ENCODE peak calls at places on chromosomes 4 and X, in ten cellular contexts. A, N, D, I, X, Y, L, B, P and O are unnamed samples.
A peak's percentile ranks its signal among the peaks of the same experiment; 100 is the strongest.

GRCh38 chr4:123484291-123484926 is 87.8 kb downstream of the SPRY1 start:
- DNase-seq in N (no peak), P (no peak), Y (no peak), L (no peak), B (no peak), D (no peak), A (no peak), X (no peak), I (no peak), O (peak; percentile 56)

GRCh38 chr4:140163029-140163810 is 9.2 kb upstream of the MAML3 start:
- DNase-seq in Y (no peak), A (no peak), L (no peak), P (no peak), B (no peak), I (no peak), D (no peak), N (peak; percentile 69), X (no peak), O (no peak)

GRCh38 chr4:113683143-113683542 is 78.4 kb downstream of the CAMK2D start:
- DNase-seq in N (no peak), X (no peak), I (no peak), P (no peak), L (no peak), B (peak; percentile 45), Y (no peak), A (peak; percentile 58), D (no peak), O (peak; percentile 23)

GRCh38 chr4:109589119-109589518 is 29.1 kb downstream of the MCUB start:
- DNase-seq in L (no peak), D (no peak), P (no peak), B (no peak), X (no peak), N (no peak), I (no peak), A (no peak), Y (no peak), O (no peak)

GRCh38 chrX:117538441-117539418 is 577.9 kb downstream of the KLHL13 start:
- DNase-seq in L (no peak), N (no peak), B (no peak), D (peak; percentile 21), P (no peak), A (no peak), I (no peak), X (peak; percentile 72), Y (no peak), O (no peak)

GRCh38 chr4:39469429-39470077 is 10.7 kb downstream of the LIAS start:
- DNase-seq in X (peak; percentile 42), N (peak; percentile 69), D (peak; percentile 63), L (peak; percentile 41), P (peak; percentile 46), I (peak; percentile 45), Y (no peak), B (peak; percentile 54), A (no peak), O (peak; percentile 74)

GRCh38 chr4:121011138-121011537 is 61.2 kb downstream of the NDNF start:
- DNase-seq in A (no peak), D (no peak), N (no peak), L (no peak), I (no peak), P (no peak), X (no peak), Y (no peak), B (no peak), O (no peak)

GRCh38 chr4:72094054-72094780 is 62.4 kb downstream of the NPFFR2 start:
- DNase-seq in N (peak; percentile 19), D (no peak), X (no peak), B (peak; percentile 99), P (no peak), Y (no peak), A (no peak), I (no peak), L (no peak), O (no peak)

GRCh38 chr4:138175337-138175794 is 66.8 kb downstream of the SLC7A11 start:
- DNase-seq in D (no peak), B (peak; percentile 72), P (peak; percentile 43), L (no peak), A (no peak), Y (no peak), N (no peak), X (no peak), I (peak; percentile 71), O (peak; percentile 24)

GRCh38 chr4:128757712-128758111 is 51.8 kb upstream of the JADE1 start:
- DNase-seq in B (peak; percentile 16), L (no peak), Y (no peak), D (no peak), N (peak; percentile 37), I (no peak), A (no peak), X (peak; percentile 12), P (no peak), O (no peak)

GRCh38 chr4:60737858-60738257 is 462.3 kb upstream of the ADGRL3 start:
- DNase-seq in I (no peak), B (no peak), N (no peak), P (no peak), L (no peak), D (no peak), A (no peak), Y (no peak), X (no peak), O (no peak)

GRCh38 chr4:175871774-175872405 is 59.8 kb upstream of the GPM6A start:
- DNase-seq in I (no peak), P (no peak), Y (no peak), N (no peak), B (no peak), X (no peak), D (no peak), A (no peak), L (no peak), O (no peak)

GRCh38 chr4:65789341-65789740 is 119.1 kb upstream of the EPHA5 start:
- DNase-seq in A (no peak), P (no peak), N (no peak), B (no peak), D (no peak), X (no peak), Y (no peak), L (no peak), I (no peak), O (no peak)

GRCh38 chrX:53357799-53358530 is 64.5 kb downstream of the SMC1A start:
- DNase-seq in Y (no peak), L (peak; percentile 10), B (no peak), I (no peak), X (no peak), D (no peak), P (no peak), A (no peak), N (no peak), O (peak; percentile 5)

GRCh38 chrX:44937606-44938005 is 64.6 kb downstream of the KDM6A start:
- DNase-seq in A (no peak), P (no peak), D (no peak), I (no peak), B (no peak), Y (no peak), L (no peak), X (no peak), N (no peak), O (no peak)

GRCh38 chr4:108094131-108094530 is 74.6 kb downstream of the LEF1 start:
- DNase-seq in X (no peak), Y (no peak), B (no peak), L (no peak), P (no peak), I (no peak), N (no peak), D (no peak), A (no peak), O (no peak)